ENCODE peak calls at places on chromosomes 7 and 10, in seven cellular contexts. T is fibroblast of lung, N is mammary epithelial cell, Y is neuronal stem cell, C is OCI-LY7, E is DND-41, G is GM23248. K is an unnamed sample.
A peak's percentile ranks its signal among the peaks of the same experiment; 100 is the strongest.

GRCh38 chr7:88115258-88116195 is 104.3 kb downstream of the SRI start:
- DNase-seq in T (peak; percentile 4), N (no peak), Y (no peak), C (no peak), E (no peak), G (peak; percentile 7), K (no peak)

GRCh38 chr7:1225462-1226154 is 7.1 kb upstream of the UNCX start:
- DNase-seq in T (no peak), N (no peak), Y (no peak), C (no peak), E (no peak), G (peak; percentile 47), K (peak; percentile 96)

GRCh38 chr10:102546606-102547310 is 43.0 kb downstream of the SUFU start:
- DNase-seq in T (peak; percentile 65), N (no peak), Y (no peak), C (no peak), E (no peak), G (peak; percentile 87), K (no peak)

GRCh38 chr10:16686081-16686902 is 130.9 kb downstream of the RSU1 start:
- DNase-seq in T (no peak), N (no peak), Y (no peak), C (no peak), E (no peak), G (no peak), K (no peak)

GRCh38 chr10:3668276-3668960 is 116.6 kb downstream of the KLF6 start:
- DNase-seq in T (peak; percentile 79), N (peak; percentile 89), Y (no peak), C (peak; percentile 59), E (peak; percentile 51), G (peak; percentile 19), K (peak; percentile 92)

GRCh38 chr10:91410638-91411367 is 659 bp downstream of the HECTD2 start:
- DNase-seq in T (peak; percentile 68), N (no peak), Y (no peak), C (no peak), E (no peak), G (peak; percentile 78), K (peak; percentile 92)

GRCh38 chr10:71757450-71757918 is 15.8 kb downstream of the VSIR start:
- DNase-seq in T (no peak), N (peak; percentile 48), Y (no peak), C (no peak), E (peak; percentile 87), G (no peak), K (peak; percentile 66)

GRCh38 chr10:79025113-79025832 is 43.5 kb upstream of the ZMIZ1 start:
- DNase-seq in T (no peak), N (no peak), Y (no peak), C (no peak), E (peak; percentile 46), G (no peak), K (peak; percentile 59)

GRCh38 chr7:149287622-149288021 is 25.6 kb downstream of the ZNF783 start:
- DNase-seq in T (no peak), N (no peak), Y (no peak), C (no peak), E (no peak), G (no peak), K (peak; percentile 39)

GRCh38 chr7:90816511-90817142 is 220.5 kb downstream of the CDK14 start:
- DNase-seq in T (peak; percentile 88), N (peak; percentile 98), Y (no peak), C (no peak), E (no peak), G (peak; percentile 99), K (peak; percentile 78)

GRCh38 chr10:108601856-108602255 is 1321.5 kb downstream of the XPNPEP1 start:
- DNase-seq in T (no peak), N (peak; percentile 44), Y (no peak), C (no peak), E (no peak), G (peak; percentile 60), K (no peak)

GRCh38 chr7:36925207-36925606 is 200.9 kb upstream of the AOAH start:
- DNase-seq in T (no peak), N (no peak), Y (no peak), C (no peak), E (no peak), G (no peak), K (no peak)

GRCh38 chr7:52088008-52088787 is 771.6 kb upstream of the COBL start:
- DNase-seq in T (no peak), N (no peak), Y (peak; percentile 66), C (no peak), E (no peak), G (no peak), K (no peak)

GRCh38 chr7:7702826-7703225 is 15.6 kb downstream of the RPA3 start:
- DNase-seq in T (no peak), N (no peak), Y (no peak), C (no peak), E (no peak), G (peak; percentile 69), K (no peak)

GRCh38 chr7:106277976-106278375 is 6.8 kb downstream of the NAMPT start:
- DNase-seq in T (no peak), N (no peak), Y (no peak), C (no peak), E (no peak), G (no peak), K (no peak)

GRCh38 chr7:28187012-28187411 is 6.4 kb upstream of the JAZF1 start:
- DNase-seq in T (no peak), N (no peak), Y (no peak), C (no peak), E (no peak), G (no peak), K (no peak)

GRCh38 chr7:24653316-24654085 is 80.2 kb downstream of the PALS2 start:
- DNase-seq in T (no peak), N (peak; percentile 42), Y (no peak), C (no peak), E (no peak), G (peak; percentile 38), K (no peak)

GRCh38 chr7:136502162-136502561 is 366.3 kb upstream of the CHRM2 start:
- DNase-seq in T (no peak), N (no peak), Y (no peak), C (no peak), E (no peak), G (no peak), K (no peak)

GRCh38 chr10:3470191-3470590 is 297.6 kb upstream of the PITRM1 start:
- DNase-seq in T (no peak), N (no peak), Y (no peak), C (no peak), E (no peak), G (no peak), K (no peak)

GRCh38 chr7:26202019-26202985 is 757 bp downstream of the CBX3 start:
- DNase-seq in T (no peak), N (no peak), Y (no peak), C (peak; percentile 62), E (peak; percentile 76), G (peak; percentile 72), K (peak; percentile 83)

GRCh38 chr10:73997479-73997805 is 474 bp upstream of the VCL start:
- DNase-seq in T (no peak), N (no peak), Y (no peak), C (peak; percentile 78), E (no peak), G (no peak), K (no peak)

GRCh38 chr7:121329460-121330052 is 756 bp downstream of the WNT16 start:
- DNase-seq in T (no peak), N (peak; percentile 37), Y (peak; percentile 43), C (no peak), E (no peak), G (peak; percentile 26), K (peak; percentile 76)

GRCh38 chr7:93949468-93949867 is 27.9 kb downstream of the GNG11 start:
- DNase-seq in T (peak; percentile 80), N (peak; percentile 3), Y (no peak), C (no peak), E (no peak), G (peak; percentile 94), K (peak; percentile 82)

GRCh38 chr7:51067757-51068156 is 248.9 kb downstream of the COBL start:
- DNase-seq in T (peak; percentile 80), N (peak; percentile 42), Y (peak; percentile 74), C (peak; percentile 29), E (peak; percentile 51), G (peak; percentile 68), K (peak; percentile 92)

GRCh38 chr7:107039199-107039900 is 5.2 kb upstream of the PRKAR2B start:
- DNase-seq in T (no peak), N (no peak), Y (no peak), C (no peak), E (no peak), G (no peak), K (no peak)

DNA sequence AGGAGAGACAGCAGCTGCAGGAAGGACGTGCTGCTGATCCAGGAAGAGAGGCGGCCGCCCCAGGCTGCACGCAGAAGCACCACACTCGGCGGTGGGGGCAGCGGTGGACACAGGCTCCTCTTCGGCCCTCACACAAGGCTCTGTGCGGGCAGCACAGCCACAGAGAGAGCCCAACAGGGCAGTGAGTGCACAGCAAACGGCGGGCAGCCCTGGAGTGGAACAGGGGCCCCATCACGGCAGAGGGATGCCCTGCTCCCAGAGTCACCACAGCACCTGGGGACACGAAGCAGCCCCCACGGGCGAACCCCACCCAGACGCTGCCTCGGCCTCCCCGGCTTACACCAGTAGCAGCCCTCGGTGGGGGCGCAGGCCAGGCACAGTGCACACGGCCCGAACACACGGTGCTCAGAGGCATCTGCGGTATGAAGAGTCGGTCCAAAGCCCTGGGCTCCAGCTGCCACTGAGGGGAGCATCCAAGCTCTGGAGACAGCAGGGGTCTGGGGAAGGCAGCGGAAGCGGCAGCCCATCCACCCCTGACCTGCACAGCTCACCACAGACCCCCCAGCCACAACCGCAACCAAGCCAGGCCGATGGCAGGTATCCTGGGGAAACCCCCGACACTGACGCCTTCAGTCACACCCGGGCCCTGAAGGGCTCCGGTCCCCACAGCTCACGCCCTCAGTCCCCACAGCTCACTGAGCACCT is 16.8 kb downstream of the NUDT1 start:
- DNase-seq in T (no peak), N (no peak), Y (no peak), C (peak; percentile 58), E (no peak), G (no peak), K (no peak)
- H3K4me2 ChIP-seq in T (no peak overlapping the region), N (no peak overlapping the region), Y (no peak overlapping the region), C (peak overlapping the region; percentile 39), E (no peak overlapping the region), G (no peak overlapping the region), K (no peak overlapping the region)

GRCh38 chr10:44281089-44281613 is 103.7 kb downstream of the CXCL12 start:
- DNase-seq in T (no peak), N (no peak), Y (no peak), C (no peak), E (no peak), G (peak; percentile 72), K (peak; percentile 34)
- H3K27ac ChIP-seq in T (no peak overlapping the region), N (no peak overlapping the region), Y (no peak overlapping the region), C (no peak overlapping the region), E (no peak overlapping the region), G (peak overlapping the region; percentile 19), K (no peak overlapping the region)

DNA sequence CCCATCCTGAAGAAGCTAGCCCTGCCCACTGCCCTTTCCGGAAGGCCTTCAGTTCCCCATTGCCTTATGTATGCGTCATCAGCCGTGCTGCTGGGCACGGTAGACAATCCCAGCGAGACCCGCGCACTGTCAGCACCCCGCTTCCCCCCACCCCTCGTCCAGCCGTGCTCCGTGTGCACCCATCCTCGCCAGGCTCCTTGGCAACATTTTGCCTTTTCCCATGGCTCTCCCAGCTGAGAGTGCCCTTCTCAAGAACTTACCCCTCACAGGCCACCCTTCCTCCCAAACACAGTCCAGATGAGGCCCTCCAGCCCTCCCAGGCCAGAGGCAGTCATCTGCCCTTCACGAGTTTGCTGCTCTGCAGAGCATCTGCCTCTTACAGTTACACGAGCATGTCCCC is 633.8 kb upstream of the FOXK1 start:
- DNase-seq in T (no peak), N (no peak), Y (no peak), C (no peak), E (no peak), G (no peak), K (no peak)
- H3K4me2 ChIP-seq in T (no peak overlapping the region), N (no peak overlapping the region), Y (no peak overlapping the region), C (no peak overlapping the region), E (no peak overlapping the region), G (no peak overlapping the region), K (no peak overlapping the region)

GRCh38 chr10:75186310-75186709 is 24.3 kb upstream of the VDAC2 start:
- DNase-seq in T (no peak), N (no peak), Y (no peak), C (no peak), E (no peak), G (no peak), K (peak; percentile 72)
- H3K27ac ChIP-seq in T (no peak overlapping the region), N (no peak overlapping the region), Y (no peak overlapping the region), C (no peak overlapping the region), E (no peak overlapping the region), G (no peak overlapping the region), K (no peak overlapping the region)

K was measured in osteoblast.